ENCODE peak calls at places on chromosomes 13 and 19, in ten cellular contexts. P, Z, W, H, T, Y, O, Q, F and R are unnamed samples.

GRCh38 chr13:46389985-46390384 is 2.9 kb upstream of the RUBCNL start:
- DNase-seq in P (no peak), Z (peak), W (peak), H (no peak), T (no peak), Y (peak), O (no peak), Q (peak), F (no peak), R (no peak)

GRCh38 chr19:35712529-35712909 is 5.3 kb upstream of the KMT2B start:
- DNase-seq in P (no peak), Z (no peak), W (no peak), H (no peak), T (no peak), Y (no peak), O (no peak), Q (no peak), F (no peak), R (no peak)

GRCh38 chr19:57241181-57241580 is 749 bp downstream of the ZNF805 start:
- DNase-seq in P (no peak), Z (no peak), W (no peak), H (no peak), T (no peak), Y (no peak), O (no peak), Q (no peak), F (no peak), R (no peak)

GRCh38 chr13:76764429-76764828 is 121.8 kb downstream of the KCTD12 start:
- DNase-seq in P (no peak), Z (no peak), W (peak), H (no peak), T (peak), Y (no peak), O (no peak), Q (peak), F (no peak), R (no peak)

GRCh38 chr13:104321756-104322155 is 1255.5 kb upstream of the SLC10A2 start:
- DNase-seq in P (no peak), Z (no peak), W (no peak), H (no peak), T (no peak), Y (no peak), O (no peak), Q (no peak), F (no peak), R (no peak)

GRCh38 chr19:54138777-54139256 is 1.3 kb downstream of the CNOT3 start:
- DNase-seq in P (no peak), Z (no peak), W (no peak), H (no peak), T (no peak), Y (no peak), O (no peak), Q (no peak), F (no peak), R (no peak)

GRCh38 chr19:47427241-47428176 is 8.2 kb upstream of the MEIS3 start:
- DNase-seq in P (peak), Z (peak), W (peak), H (peak), T (peak), Y (peak), O (peak), Q (peak), F (no peak), R (peak)

GRCh38 chr13:60591348-60591747 is 194.3 kb downstream of the TDRD3 start:
- DNase-seq in P (no peak), Z (no peak), W (no peak), H (no peak), T (no peak), Y (no peak), O (no peak), Q (no peak), F (peak), R (peak)

GRCh38 chr13:113001251-113002140 is 32.5 kb downstream of the MCF2L start:
- DNase-seq in P (no peak), Z (peak), W (peak), H (no peak), T (no peak), Y (peak), O (no peak), Q (peak), F (no peak), R (no peak)

GRCh38 chr13:111505175-111505777 is 184.8 kb downstream of the TEX29 start:
- DNase-seq in P (peak), Z (no peak), W (no peak), H (no peak), T (no peak), Y (no peak), O (no peak), Q (no peak), F (no peak), R (no peak)

GRCh38 chr19:11279505-11280236 is 16.3 kb upstream of the TSPAN16 start:
- DNase-seq in P (no peak), Z (no peak), W (no peak), H (peak), T (no peak), Y (no peak), O (no peak), Q (no peak), F (no peak), R (no peak)

GRCh38 chr13:25752957-25753540 is 298.8 kb downstream of the SHISA2 start:
- DNase-seq in P (no peak), Z (no peak), W (no peak), H (no peak), T (peak), Y (peak), O (no peak), Q (no peak), F (no peak), R (no peak)

GRCh38 chr13:39148513-39148961 is 110.3 kb downstream of the NHLRC3 start:
- DNase-seq in P (no peak), Z (no peak), W (no peak), H (no peak), T (no peak), Y (no peak), O (no peak), Q (no peak), F (peak), R (no peak)

DNA sequence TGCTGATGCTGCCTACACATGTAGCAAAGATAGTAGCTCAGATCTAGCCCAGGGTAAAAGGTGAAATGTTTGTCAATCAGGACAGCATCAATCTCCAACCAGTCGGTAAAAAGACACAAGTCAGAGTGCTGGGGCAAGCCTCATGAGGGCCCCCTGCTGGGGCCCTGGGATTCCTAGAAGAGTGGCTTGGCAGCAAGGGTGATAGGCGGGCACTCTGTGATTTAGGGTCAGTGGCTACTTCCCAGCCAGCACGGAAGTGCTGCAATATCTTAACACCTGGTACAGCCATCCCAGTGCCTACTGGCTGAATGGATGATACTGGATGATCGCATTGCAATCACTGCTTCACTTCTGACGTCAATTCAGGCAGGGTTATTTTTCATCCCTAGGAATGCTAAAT is 432.2 kb downstream of the FGF9 start:
- DNase-seq in P (no peak), Z (no peak), W (no peak), H (no peak), T (no peak), Y (no peak), O (no peak), Q (peak), F (no peak), R (no peak)
- TF ChIP-seq CTCF in P (no peak), Z (no peak), W (no peak), H (no peak), T (no peak), Y (no peak), O (no peak), Q (no peak), F (no peak), R (no peak)

DNA sequence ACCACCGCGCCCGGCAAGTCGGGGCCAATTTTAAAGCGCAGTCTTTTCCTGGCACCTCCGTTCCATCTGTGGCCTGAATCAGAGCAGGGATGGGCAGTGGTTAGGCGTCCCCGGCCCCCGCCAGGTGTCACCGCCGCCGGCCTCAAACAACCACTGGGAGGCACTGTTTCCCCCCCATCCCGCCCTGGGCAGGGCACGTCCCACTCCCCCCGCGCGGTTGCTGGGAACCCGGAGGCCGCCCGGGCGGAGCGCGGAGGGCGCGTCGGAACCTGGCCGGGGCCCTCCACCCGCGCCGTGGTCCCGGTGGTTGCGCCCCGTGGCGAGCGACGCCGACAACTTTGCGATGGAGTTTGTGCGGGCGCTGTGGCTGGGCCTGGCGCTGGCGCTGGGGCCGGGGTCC is at the start of gene GRIN3B:
- DNase-seq in P (peak), Z (no peak), W (peak), H (peak), T (peak), Y (peak), O (peak), Q (peak), F (no peak), R (peak)
- TF ChIP-seq CTCF in P (peak), Z (peak), W (peak), H (peak), T (no peak), Y (peak), O (peak), Q (peak), F (peak), R (peak)

DNA sequence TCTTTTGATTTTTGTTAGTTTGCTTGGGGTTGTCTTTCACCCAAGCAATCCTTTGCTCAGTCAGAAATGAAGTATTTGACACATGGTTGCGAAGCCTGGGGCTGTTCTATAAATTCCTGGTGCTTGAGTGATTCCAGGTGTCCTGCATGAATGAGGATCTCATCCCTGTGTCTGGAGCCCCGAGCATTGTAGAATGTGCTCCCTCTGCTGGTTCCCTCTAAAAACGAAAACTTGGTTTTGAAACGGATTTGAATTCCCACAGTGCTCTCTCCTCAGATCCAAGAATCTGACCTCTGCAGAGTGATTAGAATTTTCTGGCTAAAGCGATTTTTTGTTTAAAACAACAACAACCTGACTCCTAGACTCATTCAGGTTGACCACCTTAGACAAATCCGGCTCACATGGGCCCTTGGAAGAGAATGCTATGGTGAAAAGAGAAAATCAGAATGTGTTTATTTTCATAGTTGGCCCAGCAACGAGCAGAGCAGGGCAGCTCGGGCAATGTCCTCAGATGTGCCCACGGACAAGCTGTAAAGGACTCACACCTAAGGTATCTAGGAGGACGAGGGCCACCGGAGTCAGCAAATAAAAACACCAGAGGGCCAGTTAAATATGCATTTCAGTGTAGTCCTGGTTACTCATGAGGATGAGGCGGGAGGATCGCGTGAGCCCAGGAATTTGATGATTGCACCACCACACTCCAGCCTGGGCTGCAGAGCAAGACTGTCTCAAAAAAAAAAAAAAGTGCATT is 8.7 kb upstream of the ATP12A start:
- DNase-seq in P (peak), Z (no peak), W (no peak), H (no peak), T (no peak), Y (peak), O (no peak), Q (peak), F (peak), R (peak)
- TF ChIP-seq CTCF in P (no peak), Z (peak), W (peak), H (peak), T (peak), Y (peak), O (no peak), Q (no peak), F (peak), R (peak)

GRCh38 chr13:107685876-107686275 is 529.5 kb downstream of the LIG4 start:
- DNase-seq in P (no peak), Z (no peak), W (no peak), H (no peak), T (no peak), Y (no peak), O (no peak), Q (no peak), F (no peak), R (no peak)

GRCh38 chr13:107681611-107682010 is 533.7 kb downstream of the LIG4 start:
- DNase-seq in P (no peak), Z (no peak), W (no peak), H (no peak), T (no peak), Y (no peak), O (no peak), Q (no peak), F (no peak), R (no peak)

GRCh38 chr13:107678075-107678689 is 537.2 kb downstream of the LIG4 start:
- DNase-seq in P (no peak), Z (no peak), W (no peak), H (no peak), T (no peak), Y (no peak), O (no peak), Q (no peak), F (peak), R (no peak)

GRCh38 chr13:107675847-107676550 is 539.3 kb downstream of the LIG4 start:
- DNase-seq in P (no peak), Z (no peak), W (no peak), H (no peak), T (no peak), Y (no peak), O (no peak), Q (no peak), F (no peak), R (no peak)

DNA sequence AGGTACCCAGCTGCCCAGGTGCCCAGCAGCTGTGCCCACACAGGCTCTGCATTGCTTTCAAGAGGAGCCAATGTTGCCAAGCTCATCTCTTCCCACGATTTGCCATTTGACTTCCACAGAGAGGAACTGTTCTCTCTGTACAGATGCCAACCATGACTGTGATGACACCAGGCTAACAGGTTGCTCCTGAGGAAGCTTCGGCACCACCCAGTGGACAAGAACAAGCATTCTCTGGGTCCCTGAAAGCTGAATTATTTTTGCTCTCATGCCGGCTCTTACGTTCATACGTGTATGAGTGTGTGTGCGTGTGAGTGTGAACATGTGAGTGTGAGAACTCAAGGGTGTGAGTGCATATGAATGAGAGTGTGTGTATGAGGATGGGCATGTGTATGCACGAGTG is 535.2 kb downstream of the LIG4 start:
- DNase-seq in P (no peak), Z (no peak), W (no peak), H (no peak), T (no peak), Y (no peak), O (no peak), Q (no peak), F (no peak), R (no peak)
- TF ChIP-seq CTCF in P (no peak), Z (no peak), W (no peak), H (no peak), T (no peak), Y (no peak), O (no peak), Q (no peak), F (no peak), R (no peak)

DNA sequence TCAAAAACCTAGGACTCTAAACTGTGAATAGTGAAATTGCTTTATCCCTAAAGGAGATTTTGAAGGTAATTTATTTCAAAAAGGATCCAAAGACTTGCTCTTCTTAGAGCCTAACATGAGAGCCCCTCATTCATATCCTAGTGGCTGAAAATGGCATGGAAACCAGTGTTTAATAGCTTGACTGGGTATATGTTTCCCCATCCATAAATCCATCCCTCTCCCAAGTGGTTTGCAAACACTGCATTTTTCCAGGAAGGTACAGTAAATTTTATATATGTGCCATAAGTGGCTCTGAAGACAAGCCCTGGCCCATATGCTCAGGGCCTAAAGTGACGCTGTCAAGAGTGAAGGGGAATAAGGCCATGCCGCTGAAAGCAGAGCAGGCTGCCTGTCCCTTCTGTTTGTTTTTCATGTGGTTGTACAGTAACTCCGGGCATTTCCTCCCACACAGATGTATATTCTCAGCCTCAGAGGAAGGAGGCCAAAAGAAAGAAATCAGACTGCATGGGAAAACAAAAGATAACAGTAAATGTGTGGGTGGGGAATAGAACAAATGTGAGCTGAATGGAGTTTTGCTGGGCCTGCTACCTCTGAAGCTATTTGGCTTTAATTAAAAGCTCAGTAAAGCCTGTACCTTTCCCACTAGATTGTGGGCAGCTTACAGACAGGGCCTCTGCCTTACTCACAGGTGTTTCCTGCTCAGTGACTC is 181.9 kb downstream of the PCDH9 start:
- DNase-seq in P (peak), Z (no peak), W (no peak), H (no peak), T (no peak), Y (peak), O (no peak), Q (no peak), F (no peak), R (no peak)
- TF ChIP-seq CTCF in P (peak), Z (peak), W (no peak), H (no peak), T (no peak), Y (no peak), O (no peak), Q (no peak), F (no peak), R (no peak)

DNA sequence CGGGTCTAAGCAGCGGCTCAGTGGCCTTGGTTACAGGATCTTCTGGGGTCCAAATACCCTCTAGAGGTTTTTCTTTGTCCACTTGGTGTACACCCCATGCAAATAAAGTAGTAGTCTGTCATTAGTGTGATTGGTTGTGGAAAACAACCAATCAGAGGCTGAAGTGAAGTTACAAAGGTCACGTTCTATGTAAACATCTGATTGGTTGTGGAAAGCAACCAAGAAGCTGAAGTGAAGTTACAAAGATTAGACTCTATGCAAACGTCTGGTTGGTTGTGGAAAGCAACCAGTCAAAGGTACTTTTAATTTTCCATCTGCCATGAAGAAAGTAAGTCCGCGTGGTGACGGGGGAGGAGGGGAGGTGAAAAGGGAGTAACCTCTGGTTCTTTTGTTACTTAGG is 790.9 kb downstream of the UQCRFS1 start:
- DNase-seq in P (no peak), Z (no peak), W (no peak), H (no peak), T (no peak), Y (no peak), O (no peak), Q (no peak), F (no peak), R (no peak)
- TF ChIP-seq CTCF in P (no peak), Z (no peak), W (no peak), H (no peak), T (no peak), Y (no peak), O (no peak), Q (no peak), F (no peak), R (no peak)

DNA sequence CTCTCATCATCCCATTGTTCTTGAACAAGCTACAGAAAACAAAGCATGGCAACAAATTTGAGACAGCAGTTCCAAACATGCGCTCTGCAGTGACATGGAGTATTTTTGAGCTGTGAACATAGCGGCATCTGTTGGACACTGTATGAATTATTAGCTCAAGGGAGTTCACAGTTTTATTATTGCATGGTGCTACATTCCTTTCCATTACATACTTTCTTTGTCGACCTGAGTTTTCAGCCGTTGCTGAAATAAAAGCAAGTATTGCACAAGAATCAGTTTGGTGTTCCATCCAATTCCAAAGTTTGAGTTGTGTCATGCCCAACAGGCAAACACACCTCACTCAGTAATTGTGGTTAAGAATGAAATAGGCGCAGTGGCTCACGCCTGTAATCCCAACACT is 30.1 kb upstream of the METTL21C start:
- DNase-seq in P (no peak), Z (no peak), W (no peak), H (no peak), T (no peak), Y (no peak), O (no peak), Q (peak), F (peak), R (peak)
- TF ChIP-seq CTCF in P (no peak), Z (peak), W (peak), H (no peak), T (no peak), Y (no peak), O (no peak), Q (no peak), F (peak), R (peak)

GRCh38 chr19:18165794-18166544 is 7.6 kb upstream of the IFI30 start:
- DNase-seq in P (no peak), Z (no peak), W (no peak), H (no peak), T (no peak), Y (no peak), O (peak), Q (no peak), F (no peak), R (no peak)
- TF ChIP-seq CTCF in P (no peak), Z (no peak), W (no peak), H (no peak), T (no peak), Y (no peak), O (no peak), Q (no peak), F (no peak), R (no peak)

GRCh38 chr13:33057019-33057785 is 41.0 kb downstream of the KL start:
- DNase-seq in P (peak), Z (no peak), W (no peak), H (no peak), T (no peak), Y (no peak), O (no peak), Q (no peak), F (no peak), R (peak)
- TF ChIP-seq CTCF in P (peak), Z (no peak), W (peak), H (no peak), T (peak), Y (no peak), O (no peak), Q (no peak), F (peak), R (peak)

DNA sequence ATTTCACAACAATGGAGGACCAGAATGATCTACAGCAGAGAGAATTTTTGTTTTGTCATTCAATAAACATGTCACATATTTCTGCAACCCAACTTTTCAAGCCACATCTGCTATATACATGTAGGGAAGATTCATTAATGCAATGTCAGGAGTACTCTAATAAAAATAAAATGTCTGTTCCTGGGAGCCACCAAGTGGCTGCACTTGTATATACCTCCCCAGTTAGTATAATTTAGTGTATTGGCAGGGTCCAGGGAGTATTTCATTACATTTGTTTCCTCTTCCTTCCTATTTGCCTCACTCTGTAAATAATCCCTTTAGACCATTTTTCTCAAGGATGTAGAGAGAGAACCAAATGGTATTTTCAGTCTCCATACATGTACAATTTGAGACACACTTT is 1169.0 kb downstream of the DIAPH3 start:
- DNase-seq in P (no peak), Z (no peak), W (no peak), H (no peak), T (no peak), Y (no peak), O (no peak), Q (no peak), F (no peak), R (no peak)
- TF ChIP-seq CTCF in P (no peak), Z (no peak), W (no peak), H (no peak), T (no peak), Y (no peak), O (no peak), Q (no peak), F (no peak), R (no peak)